ENCODE peak calls at places on chromosomes 16 and 17, in four cellular contexts. O is cardiac fibroblast, N is cardiac muscle cell, Q is endodermal cell. B is an unnamed sample.

GRCh38 chr16:68000450-68000849 is 1.2 kb upstream of the DPEP2 start:
- DNase-seq in O (peak), Q (no peak), N (no peak), B (no peak)

GRCh38 chr17:35087731-35088646 is 24.5 kb upstream of the RFFL start:
- DNase-seq in Q (peak), O (peak), N (peak), B (peak)

GRCh38 chr16:76114681-76115080 is 162.5 kb upstream of the CNTNAP4 start:
- DNase-seq in O (no peak), N (no peak), Q (no peak), B (peak)

GRCh38 chr17:63537001-63537400 is 13.3 kb upstream of the DCAF7 start:
- DNase-seq in N (no peak), O (no peak), Q (no peak), B (no peak)

GRCh38 chr17:5210091-5210490 is 18.4 kb upstream of the ZNF594 start:
- DNase-seq in Q (no peak), N (no peak), O (no peak), B (no peak)

GRCh38 chr17:13253746-13254410 is 236.1 kb upstream of the ELAC2 start:
- DNase-seq in O (no peak), N (no peak), Q (no peak), B (no peak)

GRCh38 chr16:58515871-58516767 is 802 bp downstream of the SETD6 start:
- DNase-seq in Q (peak), N (peak), O (peak), B (peak)

GRCh38 chr16:17224859-17225258 is 245.9 kb downstream of the XYLT1 start:
- DNase-seq in N (no peak), O (peak), Q (no peak), B (peak)

GRCh38 chr17:67491009-67491677 is 114.1 kb downstream of the PITPNC1 start:
- DNase-seq in Q (peak), N (no peak), O (peak), B (peak)

GRCh38 chr17:67359960-67360817 is 6.2 kb downstream of the PSMD12 start:
- DNase-seq in Q (peak), N (peak), O (peak), B (peak)

GRCh38 chr17:47895856-47896671 is at the start of gene SP2:
- DNase-seq in N (peak), O (peak), Q (peak), B (peak)

GRCh38 chr16:24430937-24431760 is 108.2 kb upstream of the RBBP6 start:
- DNase-seq in O (no peak), Q (no peak), N (no peak), B (peak)

GRCh38 chr17:65833214-65833613 is 271.8 kb upstream of the AXIN2 start:
- DNase-seq in N (no peak), Q (no peak), O (no peak), B (no peak)

GRCh38 chr16:15819046-15819445 is 37.8 kb downstream of the MYH11 start:
- DNase-seq in N (no peak), O (no peak), Q (no peak), B (no peak)

GRCh38 chr17:1511290-1511689 is 5.1 kb downstream of the INPP5K start:
- DNase-seq in N (no peak), Q (no peak), O (peak), B (no peak)

GRCh38 chr16:49556252-49557069 is 182.9 kb downstream of the C16orf78 start:
- DNase-seq in O (peak), N (peak), Q (peak), B (peak)

GRCh38 chr16:13883881-13884280 is 36.1 kb upstream of the ERCC4 start:
- DNase-seq in N (no peak), O (no peak), Q (no peak), B (no peak)

GRCh38 chr17:74599023-74599399 is 6.9 kb upstream of the CD300LD start:
- DNase-seq in N (no peak), O (no peak), Q (no peak), B (peak)

GRCh38 chr17:63714550-63715277 is 14.8 kb upstream of the LIMD2 start:
- DNase-seq in Q (no peak), O (peak), N (peak), B (no peak)

GRCh38 chr16:48393843-48394703 is 8.9 kb upstream of the SIAH1 start:
- DNase-seq in O (peak), N (no peak), Q (no peak), B (no peak)

GRCh38 chr16:58331024-58331707 is 36.3 kb upstream of the PRSS54 start:
- DNase-seq in N (peak), Q (peak), O (no peak), B (no peak)

GRCh38 chr16:8376430-8376829 is 213.9 kb downstream of the TMEM114 start:
- DNase-seq in Q (no peak), N (no peak), O (no peak), B (peak)

GRCh38 chr16:8375208-8375607 is 215.1 kb downstream of the TMEM114 start:
- DNase-seq in N (no peak), Q (no peak), O (no peak), B (no peak)

GRCh38 chr16:8374586-8374985 is 215.7 kb downstream of the TMEM114 start:
- DNase-seq in N (no peak), O (no peak), Q (no peak), B (no peak)

GRCh38 chr16:8372141-8372540 is 218.2 kb downstream of the TMEM114 start:
- DNase-seq in N (no peak), Q (peak), O (no peak), B (no peak)

GRCh38 chr16:8374032-8374431 is 216.3 kb downstream of the TMEM114 start:
- DNase-seq in Q (peak), N (no peak), O (no peak), B (no peak)
- TF ChIP-seq CTCF in Q (peak), N (no peak), O (no peak), B (no peak)

DNA sequence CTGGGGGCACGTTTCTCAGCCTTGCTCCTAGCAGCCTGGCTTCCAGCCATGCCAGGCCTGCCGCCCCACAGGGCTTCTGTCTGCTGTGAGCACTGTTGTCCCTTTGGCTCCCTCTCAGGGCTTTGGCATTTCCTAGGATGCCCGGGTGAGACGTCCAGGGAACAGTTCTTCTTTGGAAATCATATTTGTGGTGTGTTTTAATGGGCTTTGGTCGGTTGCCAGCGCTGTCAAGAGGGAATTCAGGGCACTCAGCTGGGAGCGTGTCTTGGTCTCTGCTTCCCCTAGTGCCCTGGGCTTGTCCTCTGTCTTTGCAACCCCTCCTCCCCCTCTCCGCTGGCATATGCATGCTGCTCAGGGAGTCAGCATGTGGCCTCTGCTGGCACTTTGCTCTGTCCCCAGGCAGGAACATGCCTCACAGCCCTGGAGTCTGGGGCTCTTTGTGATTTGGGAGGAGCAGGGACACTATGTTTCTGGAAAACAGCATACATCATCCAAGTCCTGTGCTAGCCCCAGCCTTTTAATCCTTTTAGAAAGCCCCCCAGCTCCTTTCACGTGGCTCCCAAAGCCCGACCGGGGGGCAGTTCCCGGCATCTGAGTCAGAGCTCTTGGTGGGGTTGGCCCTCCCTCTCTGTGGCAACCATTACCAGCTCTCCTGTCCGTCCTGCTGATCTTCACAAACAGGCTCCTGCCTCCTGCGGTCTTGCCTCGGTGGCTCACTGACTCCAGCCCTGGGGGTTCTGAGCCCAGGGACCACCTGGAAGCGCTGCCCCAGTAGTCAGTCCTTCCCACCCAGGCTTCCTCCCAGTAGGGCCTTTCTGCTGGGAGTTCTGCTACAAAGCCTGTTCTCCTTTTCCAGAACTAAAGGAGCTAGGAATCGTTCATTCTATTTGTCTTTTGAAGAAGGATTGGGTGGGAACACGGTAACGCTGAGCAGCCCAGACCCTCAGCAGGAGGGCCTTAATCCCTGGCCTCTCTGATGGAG is 26.7 kb downstream of the SAP30BP start:
- DNase-seq in N (peak), O (peak), Q (peak), B (no peak)
- H3K4me3 ChIP-seq in N (no peak), O (no peak), Q (no peak), B (no peak)

GRCh38 chr17:78723957-78724356 is 58.1 kb downstream of the CYTH1 start:
- DNase-seq in N (no peak), Q (no peak), O (no peak), B (no peak)
- TF ChIP-seq CTCF in N (no peak), Q (no peak), O (no peak), B (no peak)

DNA sequence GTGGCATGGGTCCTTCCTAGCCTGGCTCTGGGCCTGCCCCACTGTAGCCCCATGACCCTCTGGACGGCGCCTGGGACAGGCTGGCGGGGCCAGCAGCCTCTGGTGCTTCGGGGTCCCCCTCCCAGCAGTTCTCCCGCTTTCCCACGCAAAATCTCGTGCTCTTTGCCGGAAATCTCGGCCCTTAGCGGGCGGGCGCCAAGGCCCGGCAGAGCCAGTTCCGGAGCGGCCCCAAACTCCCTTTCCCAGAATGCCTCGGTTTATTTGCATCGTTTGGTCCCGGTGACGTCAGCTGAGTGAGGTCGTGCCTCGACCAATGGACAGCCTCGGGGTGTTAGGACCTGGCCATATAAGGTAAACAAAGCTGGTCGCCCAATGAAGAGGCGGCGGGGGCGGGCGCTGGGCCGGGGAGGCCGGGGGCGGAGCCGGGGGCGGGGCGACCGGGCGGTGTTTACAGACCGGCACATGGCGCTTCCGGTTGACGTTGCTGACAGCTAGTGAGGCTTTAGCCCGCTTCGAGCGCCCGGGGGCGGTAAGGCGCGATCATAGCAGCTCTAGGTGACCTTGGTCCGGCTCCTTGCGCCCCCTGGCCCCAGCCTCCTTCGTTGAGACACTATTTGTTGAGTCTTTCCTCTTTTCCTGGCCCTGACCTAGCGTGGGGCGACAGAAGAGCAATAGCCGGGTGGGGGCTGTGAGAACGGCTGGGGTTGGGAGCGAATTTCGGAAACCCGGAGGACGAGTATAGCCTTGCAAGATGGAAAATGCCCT is 1.5 kb upstream of the UBALD1 start:
- DNase-seq in N (peak), O (peak), Q (peak), B (peak)
- H3K4me3 ChIP-seq in N (peak), O (peak), Q (peak), B (peak)

GRCh38 chr16:2526135-2526534 is 5.1 kb downstream of the CEMP1 start:
- DNase-seq in O (no peak), Q (no peak), N (no peak), B (peak)

GRCh38 chr16:2527784-2528100 is 3.5 kb downstream of the CEMP1 start:
- DNase-seq in O (no peak), Q (no peak), N (no peak), B (no peak)

GRCh38 chr16:2527071-2527783 is 4.0 kb downstream of the CEMP1 start:
- DNase-seq in Q (no peak), N (no peak), O (no peak), B (no peak)

GRCh38 chr16:2523801-2524231 is 3.6 kb downstream of the AMDHD2 start:
- DNase-seq in Q (no peak), O (no peak), N (no peak), B (no peak)

DNA sequence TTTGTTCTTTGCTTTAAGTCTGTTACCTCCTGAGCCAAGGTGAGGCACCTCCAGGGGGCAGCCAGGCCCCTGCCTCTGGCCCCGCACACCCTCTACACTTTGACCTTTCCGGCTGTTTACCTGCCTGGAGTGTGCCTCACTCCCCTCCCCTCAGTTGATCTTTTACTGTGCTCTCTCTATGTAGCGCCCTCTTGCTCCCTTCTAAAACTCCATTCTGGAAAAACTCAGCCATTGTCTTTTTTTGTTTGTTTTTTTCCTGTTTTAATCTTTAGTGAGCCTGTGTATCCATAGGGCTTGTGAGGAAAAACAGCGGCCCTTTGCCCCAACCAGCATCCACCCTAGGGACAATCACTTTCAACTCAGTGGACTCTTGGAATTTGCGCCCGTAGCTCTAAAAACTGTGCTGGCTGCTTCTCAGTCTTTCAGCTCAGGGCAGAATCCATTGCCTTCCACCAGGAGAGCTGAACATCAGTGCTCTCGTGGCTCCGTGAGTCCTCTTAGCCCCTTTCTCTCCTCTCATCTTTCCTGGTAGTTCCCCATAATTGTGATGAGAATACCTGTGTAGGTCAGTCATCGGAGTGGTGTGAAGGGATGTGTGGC is 4.3 kb downstream of the AMDHD2 start:
- DNase-seq in Q (no peak), O (no peak), N (no peak), B (no peak)
- TF ChIP-seq CTCF in Q (peak), O (no peak), N (no peak), B (no peak)

DNA sequence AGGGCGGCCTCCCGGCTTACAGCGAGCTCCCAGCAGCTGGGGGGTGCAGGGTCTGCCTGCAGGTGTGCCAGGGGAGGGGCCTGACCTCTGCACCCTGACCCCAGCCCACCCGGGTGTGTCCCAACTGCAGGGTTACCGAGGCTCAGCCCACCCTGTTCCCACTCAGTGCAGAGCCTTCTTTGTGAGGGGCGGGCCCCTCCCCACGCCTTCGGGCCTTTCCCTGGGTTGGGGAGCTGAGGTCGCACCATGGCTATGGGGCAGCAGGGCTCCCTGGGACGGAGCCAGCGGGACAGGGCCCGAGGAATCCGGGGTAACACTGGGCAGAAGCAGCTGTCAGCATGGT is 17.1 kb downstream of the CACNA1H start:
- DNase-seq in Q (no peak), O (no peak), N (no peak), B (no peak)
- H3K4me3 ChIP-seq in Q (no peak), O (no peak), N (no peak), B (no peak)

DNA sequence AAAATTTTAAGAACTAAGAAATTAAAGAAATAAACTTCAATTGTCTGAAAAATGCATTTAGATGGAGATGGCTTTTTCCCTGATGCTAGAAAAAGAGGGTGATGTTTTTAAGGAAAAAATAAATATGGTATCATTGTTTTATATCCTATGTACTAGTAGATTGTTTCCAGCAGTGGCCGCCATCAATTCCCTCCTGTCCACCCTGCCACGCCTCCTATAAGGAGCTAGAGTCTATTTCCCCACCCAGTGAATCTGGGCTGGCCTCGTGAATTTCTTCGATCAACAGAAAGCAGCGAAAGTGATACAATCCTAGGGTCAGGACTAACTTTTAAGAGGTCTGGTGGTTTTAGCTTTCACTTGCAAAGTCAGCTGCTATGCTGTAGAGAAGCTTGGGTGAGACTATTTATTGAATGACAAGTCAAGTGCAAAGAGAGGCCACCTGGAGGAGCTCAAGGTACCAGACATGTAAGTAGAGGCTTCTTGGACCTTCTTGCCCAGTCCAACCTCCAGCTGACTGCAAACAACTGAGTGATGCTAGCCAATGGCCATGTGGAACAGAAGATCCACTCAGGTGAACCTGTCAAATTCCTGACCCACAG is 80.9 kb upstream of the MTMR4 start:
- DNase-seq in Q (peak), N (no peak), O (no peak), B (peak)
- TF ChIP-seq CTCF in Q (peak), N (no peak), O (no peak), B (no peak)

GRCh38 chr16:2840914-2841313 is 10.8 kb downstream of the ZG16B start:
- DNase-seq in O (no peak), Q (no peak), N (no peak), B (no peak)

GRCh38 chr16:2841606-2842339 is 11.7 kb downstream of the ZG16B start:
- DNase-seq in O (no peak), N (no peak), Q (no peak), B (no peak)

GRCh38 chr16:2839650-2840450 is 9.7 kb downstream of the ZG16B start:
- DNase-seq in O (no peak), N (no peak), Q (no peak), B (no peak)

GRCh38 chr16:2836646-2837508 is 6.8 kb downstream of the ZG16B start:
- DNase-seq in Q (peak), O (no peak), N (no peak), B (no peak)

GRCh38 chr16:2838928-2839327 is 8.8 kb downstream of the ZG16B start:
- DNase-seq in Q (peak), N (peak), O (peak), B (peak)
- H3K4me3 ChIP-seq in Q (no peak), N (no peak), O (no peak), B (no peak)